ENCODE peak calls at places on chromosomes 2 and 18, in eight cellular contexts. H, E, V, P, L, J, F and N are unnamed samples.

GRCh38 chr2:239274391-239275001 is 126.3 kb downstream of the HDAC4 start:
- DNase-seq in H (no peak), E (no peak), V (no peak), P (peak), L (peak), J (no peak), F (no peak), N (peak)

GRCh38 chr18:2916184-2916583 is 69.4 kb downstream of the EMILIN2 start:
- DNase-seq in H (no peak), E (no peak), V (no peak), P (no peak), L (no peak), J (no peak), F (no peak), N (no peak)

GRCh38 chr2:223549215-223549614 is 52.9 kb downstream of the SCG2 start:
- DNase-seq in H (no peak), E (no peak), V (no peak), P (no peak), L (peak), J (peak), F (no peak), N (peak)

GRCh38 chr18:48947102-48947501 is 3.7 kb downstream of the SMAD7 start:
- DNase-seq in H (no peak), E (no peak), V (no peak), P (no peak), L (no peak), J (no peak), F (no peak), N (no peak)

GRCh38 chr18:28802546-28802945 is 625.6 kb upstream of the CDH2 start:
- DNase-seq in H (no peak), E (no peak), V (no peak), P (no peak), L (no peak), J (no peak), F (no peak), N (no peak)

GRCh38 chr2:157182834-157183396 is 74.6 kb upstream of the GALNT5 start:
- DNase-seq in H (no peak), E (no peak), V (no peak), P (peak), L (peak), J (no peak), F (no peak), N (no peak)

GRCh38 chr18:54717673-54718435 is 110.4 kb upstream of the RAB27B start:
- DNase-seq in H (peak), E (peak), V (peak), P (no peak), L (no peak), J (no peak), F (no peak), N (no peak)

GRCh38 chr2:169108098-169108884 is 38.9 kb downstream of the DHRS9 start:
- DNase-seq in H (no peak), E (no peak), V (no peak), P (no peak), L (no peak), J (no peak), F (no peak), N (no peak)

GRCh38 chr18:8052237-8052701 is 485.2 kb downstream of the PTPRM start:
- DNase-seq in H (no peak), E (no peak), V (no peak), P (no peak), L (peak), J (no peak), F (no peak), N (peak)

GRCh38 chr18:73669299-73669698 is 478.3 kb downstream of the FBXO15 start:
- DNase-seq in H (no peak), E (no peak), V (no peak), P (no peak), L (no peak), J (no peak), F (no peak), N (no peak)

GRCh38 chr2:58135861-58136260 is 89.3 kb downstream of the VRK2 start:
- DNase-seq in H (no peak), E (no peak), V (no peak), P (no peak), L (no peak), J (no peak), F (no peak), N (no peak)

GRCh38 chr2:130241041-130241707 is 42.9 kb upstream of the TUBA3E start:
- DNase-seq in H (no peak), E (no peak), V (no peak), P (peak), L (no peak), J (no peak), F (no peak), N (peak)

GRCh38 chr2:67526283-67526682 is 129.2 kb downstream of the ETAA1 start:
- DNase-seq in H (no peak), E (no peak), V (no peak), P (no peak), L (peak), J (no peak), F (no peak), N (no peak)

GRCh38 chr2:13650586-13651180 is 933.9 kb downstream of the TRIB2 start:
- DNase-seq in H (no peak), E (no peak), V (peak), P (peak), L (no peak), J (no peak), F (no peak), N (peak)